ENCODE peak calls at places on chromosome 9, in four cellular contexts. I is HCT116, M is HepG2, Z is K562. Y is an unnamed sample.

GRCh38 chr9:118330191-118330986 is 626.2 kb downstream of the TLR4 start:
- DNase-seq in I (no peak), M (no peak), Z (no peak), Y (no peak)

GRCh38 chr9:133886563-133887501 is 105.3 kb downstream of the VAV2 start:
- DNase-seq in I (no peak), M (no peak), Z (no peak), Y (no peak)

GRCh38 chr9:137307255-137308101 is 5.4 kb upstream of the NRARP start:
- DNase-seq in I (no peak), M (no peak), Z (peak; percentile 23), Y (no peak)

GRCh38 chr9:87514136-87514535 is 16.5 kb downstream of the DAPK1 start:
- DNase-seq in I (no peak), M (peak; percentile 39), Z (no peak), Y (no peak)

GRCh38 chr9:128150594-128151342 is 1.5 kb downstream of the LCN2 start:
- DNase-seq in I (peak; percentile 10), M (peak; percentile 47), Z (peak; percentile 94), Y (no peak)

GRCh38 chr9:105299190-105299854 is 54.9 kb downstream of the SLC44A1 start:
- DNase-seq in I (no peak), M (peak; percentile 26), Z (peak; percentile 51), Y (peak; percentile 78)

GRCh38 chr9:137069508-137070071 is 767 bp downstream of the SAPCD2 start:
- DNase-seq in I (no peak), M (no peak), Z (no peak), Y (no peak)

GRCh38 chr9:32431940-32432555 is 47.6 kb downstream of the ACO1 start:
- DNase-seq in I (peak; percentile 13), M (peak; percentile 33), Z (peak; percentile 24), Y (no peak)

GRCh38 chr9:135877776-135878527 is 29.4 kb downstream of the CAMSAP1 start:
- DNase-seq in I (no peak), M (no peak), Z (no peak), Y (no peak)

GRCh38 chr9:127762111-127762676 is 16.3 kb downstream of the SH2D3C start:
- DNase-seq in I (no peak), M (no peak), Z (no peak), Y (no peak)

DNA sequence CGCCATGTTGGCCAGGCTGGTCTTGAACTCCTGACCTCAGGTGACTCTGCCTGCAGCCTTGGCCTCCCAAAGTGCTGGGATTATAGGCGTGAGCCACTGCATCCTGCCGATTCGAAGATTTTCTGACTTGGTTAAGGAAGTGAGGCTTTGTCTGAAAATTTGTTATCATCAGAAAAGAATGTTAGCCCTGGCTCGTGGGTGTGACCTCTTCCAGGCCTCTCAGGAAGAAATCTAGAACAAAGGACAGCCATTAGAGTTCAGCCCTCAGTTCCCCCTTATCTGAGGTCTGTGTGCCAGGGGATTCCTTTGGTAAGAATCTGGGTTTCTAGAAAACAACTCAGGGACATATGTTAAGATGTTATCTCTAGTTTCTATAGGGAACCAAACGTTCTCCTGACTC is 6.2 kb downstream of the OR2S2 start:
- DNase-seq in I (no peak), M (no peak), Z (no peak), Y (no peak)
- TF ChIP-seq SIN3A in I (no peak), M (no peak), Z (no peak), Y (no peak)

GRCh38 chr9:99253772-99254431 is 31.8 kb downstream of the SEC61B start:
- DNase-seq in I (no peak), M (no peak), Z (peak; percentile 19), Y (no peak)
- TF ChIP-seq TCF7L2 in I (no peak), M (no peak), Z (no peak), Y (no peak)

DNA sequence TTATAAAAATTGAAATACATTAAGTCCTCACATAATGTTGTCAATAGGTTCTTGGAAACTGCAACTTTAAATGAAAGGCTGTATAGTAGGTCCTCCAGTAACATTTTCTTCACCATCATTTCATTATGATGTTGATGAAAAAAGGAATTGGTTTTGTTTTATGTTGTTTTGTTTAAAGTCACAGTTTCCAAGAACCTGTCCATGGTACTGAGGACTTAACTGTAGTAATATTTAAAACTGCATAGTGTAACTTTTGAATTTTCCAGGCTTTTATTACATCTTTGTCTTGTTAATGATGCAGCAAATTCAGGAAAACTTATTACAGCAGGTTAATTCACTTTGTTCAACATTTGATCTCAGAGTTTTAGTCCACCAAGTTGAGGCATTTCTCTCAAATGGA is 11.6 kb downstream of the SECISBP2 start:
- DNase-seq in I (no peak), M (no peak), Z (no peak), Y (no peak)
- TF ChIP-seq REST in I (peak; percentile 11), M (no peak), Z (no peak), Y (no peak)

GRCh38 chr9:121233906-121234901 is 32.5 kb upstream of the RAB14 start:
- DNase-seq in I (no peak), M (no peak), Z (peak; percentile 80), Y (no peak)
- TF ChIP-seq SIN3A in I (no peak), M (no peak), Z (no peak), Y (no peak)

GRCh38 chr9:71719088-71719487 is 49.2 kb downstream of the CEMIP2 start:
- DNase-seq in I (no peak), M (no peak), Z (no peak), Y (no peak)

GRCh38 chr9:71726723-71727122 is 41.6 kb downstream of the CEMIP2 start:
- DNase-seq in I (no peak), M (no peak), Z (no peak), Y (no peak)

GRCh38 chr9:71719585-71719984 is 48.7 kb downstream of the CEMIP2 start:
- DNase-seq in I (no peak), M (no peak), Z (no peak), Y (no peak)

GRCh38 chr9:71725590-71726338 is 42.5 kb downstream of the CEMIP2 start:
- DNase-seq in I (peak; percentile 79), M (peak; percentile 95), Z (peak; percentile 24), Y (peak; percentile 35)

GRCh38 chr9:71721786-71722295 is 46.5 kb downstream of the CEMIP2 start:
- DNase-seq in I (no peak), M (no peak), Z (no peak), Y (no peak)
- TF ChIP-seq TCF7L2 in I (no peak), M (no peak), Z (no peak), Y (no peak)

Y was measured in Panc1.